ENCODE peak calls at places on chromosome 12, in ten cellular contexts. One of them, this sample, is unnamed.

GRCh38 chr12:108133482-108133881 is 4.4 kb downstream of the WSCD2 start:
- DNase-seq in cardiac fibroblast: no peak
- DNase-seq in germinal center: no peak
- DNase-seq in T-helper 9 cell: no peak
- DNase-seq in uterus: no peak
- DNase-seq in GM10248: no peak
- DNase-seq in stimulated activated CD8-positive, alpha-beta memory T cell treated with anti-CD3 and anti-CD28 coated beads, Interleukin-2, amount 100 ng/mL, for 1 hour: no peak
- DNase-seq in fibroblast of the aortic adventitia: no peak
- DNase-seq in GM23248: no peak
- DNase-seq in stimulated activated CD4-positive, alpha-beta T cell treated with anti-CD3 and anti-CD28 coated beads, Interleukin-2, amount 100 ng/mL, for 48 hours: no peak
- DNase-seq in this sample: peak

GRCh38 chr12:68873316-68873715 is 59.7 kb downstream of the CPM start:
- DNase-seq in cardiac fibroblast: no peak
- DNase-seq in germinal center: no peak
- DNase-seq in T-helper 9 cell: no peak
- DNase-seq in uterus: no peak
- DNase-seq in GM10248: no peak
- DNase-seq in stimulated activated CD8-positive, alpha-beta memory T cell treated with anti-CD3 and anti-CD28 coated beads, Interleukin-2, amount 100 ng/mL, for 1 hour: no peak
- DNase-seq in fibroblast of the aortic adventitia: no peak
- DNase-seq in GM23248: no peak
- DNase-seq in stimulated activated CD4-positive, alpha-beta T cell treated with anti-CD3 and anti-CD28 coated beads, Interleukin-2, amount 100 ng/mL, for 48 hours: no peak
- DNase-seq in this sample: no peak

GRCh38 chr12:49698619-49699545 is 8.3 kb downstream of the FMNL3 start:
- DNase-seq in cardiac fibroblast: peak
- DNase-seq in germinal center: peak
- DNase-seq in T-helper 9 cell: no peak
- DNase-seq in uterus: no peak
- DNase-seq in GM10248: peak
- DNase-seq in stimulated activated CD8-positive, alpha-beta memory T cell treated with anti-CD3 and anti-CD28 coated beads, Interleukin-2, amount 100 ng/mL, for 1 hour: no peak
- DNase-seq in fibroblast of the aortic adventitia: peak
- DNase-seq in GM23248: peak
- DNase-seq in stimulated activated CD4-positive, alpha-beta T cell treated with anti-CD3 and anti-CD28 coated beads, Interleukin-2, amount 100 ng/mL, for 48 hours: peak
- DNase-seq in this sample: peak

GRCh38 chr12:51281202-51281924 is 11.1 kb upstream of the SMAGP start:
- DNase-seq in cardiac fibroblast: peak
- DNase-seq in germinal center: no peak
- DNase-seq in T-helper 9 cell: no peak
- DNase-seq in uterus: no peak
- DNase-seq in GM10248: no peak
- DNase-seq in stimulated activated CD8-positive, alpha-beta memory T cell treated with anti-CD3 and anti-CD28 coated beads, Interleukin-2, amount 100 ng/mL, for 1 hour: no peak
- DNase-seq in fibroblast of the aortic adventitia: peak
- DNase-seq in GM23248: peak
- DNase-seq in stimulated activated CD4-positive, alpha-beta T cell treated with anti-CD3 and anti-CD28 coated beads, Interleukin-2, amount 100 ng/mL, for 48 hours: no peak
- DNase-seq in this sample: no peak

GRCh38 chr12:124915249-124916236 is 1.1 kb upstream of the UBC start:
- DNase-seq in cardiac fibroblast: peak
- DNase-seq in germinal center: no peak
- DNase-seq in T-helper 9 cell: no peak
- DNase-seq in uterus: no peak
- DNase-seq in GM10248: no peak
- DNase-seq in stimulated activated CD8-positive, alpha-beta memory T cell treated with anti-CD3 and anti-CD28 coated beads, Interleukin-2, amount 100 ng/mL, for 1 hour: no peak
- DNase-seq in fibroblast of the aortic adventitia: peak
- DNase-seq in GM23248: peak
- DNase-seq in stimulated activated CD4-positive, alpha-beta T cell treated with anti-CD3 and anti-CD28 coated beads, Interleukin-2, amount 100 ng/mL, for 48 hours: no peak
- DNase-seq in this sample: peak

GRCh38 chr12:45191239-45191638 is 24.7 kb upstream of the ANO6 start:
- DNase-seq in cardiac fibroblast: peak
- DNase-seq in germinal center: no peak
- DNase-seq in T-helper 9 cell: no peak
- DNase-seq in uterus: no peak
- DNase-seq in GM10248: no peak
- DNase-seq in stimulated activated CD8-positive, alpha-beta memory T cell treated with anti-CD3 and anti-CD28 coated beads, Interleukin-2, amount 100 ng/mL, for 1 hour: no peak
- DNase-seq in fibroblast of the aortic adventitia: peak
- DNase-seq in GM23248: peak
- DNase-seq in stimulated activated CD4-positive, alpha-beta T cell treated with anti-CD3 and anti-CD28 coated beads, Interleukin-2, amount 100 ng/mL, for 48 hours: no peak
- DNase-seq in this sample: no peak

GRCh38 chr12:14656846-14657245 is 39.6 kb downstream of the GUCY2C start:
- DNase-seq in cardiac fibroblast: no peak
- DNase-seq in germinal center: no peak
- DNase-seq in T-helper 9 cell: no peak
- DNase-seq in uterus: no peak
- DNase-seq in GM10248: no peak
- DNase-seq in stimulated activated CD8-positive, alpha-beta memory T cell treated with anti-CD3 and anti-CD28 coated beads, Interleukin-2, amount 100 ng/mL, for 1 hour: no peak
- DNase-seq in fibroblast of the aortic adventitia: no peak
- DNase-seq in GM23248: no peak
- DNase-seq in stimulated activated CD4-positive, alpha-beta T cell treated with anti-CD3 and anti-CD28 coated beads, Interleukin-2, amount 100 ng/mL, for 48 hours: no peak
- DNase-seq in this sample: no peak

GRCh38 chr12:65741662-65742480 is 82.4 kb upstream of the HMGA2 start:
- DNase-seq in cardiac fibroblast: peak
- DNase-seq in germinal center: peak
- DNase-seq in T-helper 9 cell: no peak
- DNase-seq in uterus: peak
- DNase-seq in GM10248: peak
- DNase-seq in stimulated activated CD8-positive, alpha-beta memory T cell treated with anti-CD3 and anti-CD28 coated beads, Interleukin-2, amount 100 ng/mL, for 1 hour: no peak
- DNase-seq in fibroblast of the aortic adventitia: peak
- DNase-seq in GM23248: peak
- DNase-seq in stimulated activated CD4-positive, alpha-beta T cell treated with anti-CD3 and anti-CD28 coated beads, Interleukin-2, amount 100 ng/mL, for 48 hours: no peak
- DNase-seq in this sample: peak

GRCh38 chr12:21416611-21417121 is 20.8 kb upstream of the PYROXD1 start:
- DNase-seq in cardiac fibroblast: peak
- DNase-seq in germinal center: no peak
- DNase-seq in T-helper 9 cell: no peak
- DNase-seq in uterus: no peak
- DNase-seq in GM10248: no peak
- DNase-seq in stimulated activated CD8-positive, alpha-beta memory T cell treated with anti-CD3 and anti-CD28 coated beads, Interleukin-2, amount 100 ng/mL, for 1 hour: no peak
- DNase-seq in fibroblast of the aortic adventitia: peak
- DNase-seq in GM23248: peak
- DNase-seq in stimulated activated CD4-positive, alpha-beta T cell treated with anti-CD3 and anti-CD28 coated beads, Interleukin-2, amount 100 ng/mL, for 48 hours: no peak
- DNase-seq in this sample: no peak

GRCh38 chr12:75908961-75909699 is 122.4 kb downstream of the PHLDA1 start:
- DNase-seq in cardiac fibroblast: peak
- DNase-seq in germinal center: no peak
- DNase-seq in T-helper 9 cell: no peak
- DNase-seq in uterus: peak
- DNase-seq in GM10248: no peak
- DNase-seq in stimulated activated CD8-positive, alpha-beta memory T cell treated with anti-CD3 and anti-CD28 coated beads, Interleukin-2, amount 100 ng/mL, for 1 hour: no peak
- DNase-seq in fibroblast of the aortic adventitia: peak
- DNase-seq in GM23248: peak
- DNase-seq in stimulated activated CD4-positive, alpha-beta T cell treated with anti-CD3 and anti-CD28 coated beads, Interleukin-2, amount 100 ng/mL, for 48 hours: no peak
- DNase-seq in this sample: peak

GRCh38 chr12:127745466-127746220 is 521.3 kb upstream of the TMEM132C start:
- DNase-seq in cardiac fibroblast: no peak
- DNase-seq in germinal center: no peak
- DNase-seq in T-helper 9 cell: no peak
- DNase-seq in uterus: no peak
- DNase-seq in GM10248: no peak
- DNase-seq in stimulated activated CD8-positive, alpha-beta memory T cell treated with anti-CD3 and anti-CD28 coated beads, Interleukin-2, amount 100 ng/mL, for 1 hour: no peak
- DNase-seq in fibroblast of the aortic adventitia: no peak
- DNase-seq in GM23248: no peak
- DNase-seq in stimulated activated CD4-positive, alpha-beta T cell treated with anti-CD3 and anti-CD28 coated beads, Interleukin-2, amount 100 ng/mL, for 48 hours: no peak
- DNase-seq in this sample: no peak

GRCh38 chr12:132391326-132392041 is 62.1 kb upstream of the GALNT9 start:
- DNase-seq in cardiac fibroblast: no peak
- DNase-seq in germinal center: no peak
- DNase-seq in T-helper 9 cell: no peak
- DNase-seq in uterus: no peak
- DNase-seq in GM10248: no peak
- DNase-seq in stimulated activated CD8-positive, alpha-beta memory T cell treated with anti-CD3 and anti-CD28 coated beads, Interleukin-2, amount 100 ng/mL, for 1 hour: no peak
- DNase-seq in fibroblast of the aortic adventitia: no peak
- DNase-seq in GM23248: no peak
- DNase-seq in stimulated activated CD4-positive, alpha-beta T cell treated with anti-CD3 and anti-CD28 coated beads, Interleukin-2, amount 100 ng/mL, for 48 hours: no peak
- DNase-seq in this sample: no peak